ENCODE peak calls at places on chromosomes 13 and 19, in eight cellular contexts. P, M, R, A, B, K, O and X are unnamed samples.

GRCh38 chr13:69124996-69125395 is 982.6 kb upstream of the ATXN8OS start:
- DNase-seq in A (no peak), P (no peak), B (no peak), R (no peak), O (no peak), K (no peak), M (no peak), X (no peak)

GRCh38 chr19:2015611-2015950 is at the start of gene BTBD2:
- DNase-seq in K (no peak), O (peak), A (no peak), R (no peak), B (peak), M (no peak), P (peak), X (no peak)

GRCh38 chr19:43562211-43562697 is 13.1 kb downstream of the XRCC1 start:
- DNase-seq in K (no peak), O (no peak), B (no peak), R (no peak), A (no peak), P (no peak), M (no peak), X (no peak)

GRCh38 chr13:33280550-33280905 is 5.0 kb downstream of the STARD13 start:
- DNase-seq in M (no peak), P (no peak), A (no peak), K (no peak), O (no peak), R (no peak), B (no peak), X (no peak)

GRCh38 chr13:35994131-35994966 is 136.8 kb downstream of the DCLK1 start:
- DNase-seq in O (no peak), R (no peak), B (no peak), A (no peak), M (no peak), P (no peak), K (no peak), X (no peak)

GRCh38 chr19:1134431-1134830 is 30.6 kb downstream of the GPX4 start:
- DNase-seq in O (no peak), A (no peak), K (no peak), B (no peak), M (no peak), R (no peak), P (no peak), X (no peak)

GRCh38 chr19:4208385-4209094 is 20.8 kb upstream of the EBI3 start:
- DNase-seq in B (peak), P (no peak), M (no peak), A (no peak), K (no peak), O (no peak), R (no peak), X (no peak)

GRCh38 chr13:24212674-24213073 is 52.2 kb downstream of the SPATA13 start:
- DNase-seq in B (no peak), P (no peak), O (no peak), A (no peak), R (no peak), M (no peak), K (no peak), X (no peak)

GRCh38 chr19:54133312-54133956 is 4.1 kb upstream of the CNOT3 start:
- DNase-seq in K (peak), B (no peak), O (no peak), P (no peak), A (peak), M (no peak), R (no peak), X (no peak)
- TF ChIP-seq CTCF in K (no peak), B (no peak), O (no peak), P (no peak), A (no peak), M (no peak), R (no peak), X (no peak)

GRCh38 chr13:46614582-46614981 is 61.6 kb downstream of the LRCH1 start:
- DNase-seq in B (no peak), R (no peak), P (no peak), O (no peak), K (no peak), A (peak), M (no peak), X (no peak)
- TF ChIP-seq POLR2AphosphoS5 in B (no peak), R (no peak), P (no peak), O (peak), K (no peak), A (no peak), M (no peak), X (no peak)

GRCh38 chr19:55080121-55080914 is 4.6 kb downstream of the EPS8L1 start:
- DNase-seq in A (peak), K (no peak), B (peak), O (peak), R (no peak), M (no peak), P (peak), X (peak)
- TF ChIP-seq POLR2A in A (no peak), K (no peak), B (no peak), O (no peak), R (peak), M (no peak), P (peak), X (no peak)

DNA sequence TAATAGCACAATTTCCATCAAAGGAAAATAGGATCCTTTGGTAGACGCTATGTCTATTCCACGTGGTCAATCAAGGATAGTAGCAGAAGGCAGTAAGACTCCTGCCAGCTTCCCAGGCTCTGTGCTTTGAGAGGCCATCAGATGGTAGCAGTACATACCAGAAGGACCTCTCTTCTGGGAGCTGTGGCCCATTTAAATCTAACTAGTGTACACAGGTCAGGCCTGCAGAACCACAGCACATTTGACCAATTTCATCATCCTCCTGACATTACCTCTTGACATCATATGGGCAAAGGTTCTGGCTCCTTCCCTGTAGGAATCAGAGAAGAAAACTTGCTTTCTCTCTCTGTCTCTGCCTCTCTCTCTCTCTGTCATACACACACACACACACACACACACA is 229.6 kb upstream of the HTR2A start:
- DNase-seq in M (no peak), B (no peak), P (no peak), A (no peak), R (no peak), K (no peak), O (no peak), X (no peak)
- TF ChIP-seq CTCF in M (no peak), B (no peak), P (no peak), A (no peak), R (no peak), K (no peak), O (no peak), X (no peak)

DNA sequence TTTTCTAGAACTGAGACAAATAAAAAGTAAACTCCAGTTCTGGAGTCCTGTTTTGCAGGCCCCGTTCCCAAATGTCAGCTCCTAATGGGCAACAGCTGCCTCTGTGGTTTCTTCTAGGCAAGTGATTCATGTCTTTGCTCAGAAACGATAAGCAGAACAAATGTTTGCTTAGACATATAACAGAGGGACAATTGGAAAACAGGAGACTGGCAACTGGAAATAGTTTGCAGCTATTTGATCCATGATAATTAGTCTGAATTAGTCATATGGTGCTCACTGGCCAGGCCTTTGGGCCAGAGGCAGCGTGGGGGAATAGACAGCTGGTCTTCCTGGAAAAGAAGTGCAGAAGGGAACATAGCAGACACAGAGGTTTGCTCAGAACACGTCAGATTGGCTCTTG is 29.2 kb upstream of the TSHZ3 start:
- DNase-seq in O (no peak), K (no peak), R (no peak), B (peak), P (no peak), A (no peak), M (no peak), X (no peak)
- TF ChIP-seq POLR2AphosphoS5 in O (peak), K (no peak), R (no peak), B (peak), P (no peak), A (no peak), M (no peak), X (no peak)

DNA sequence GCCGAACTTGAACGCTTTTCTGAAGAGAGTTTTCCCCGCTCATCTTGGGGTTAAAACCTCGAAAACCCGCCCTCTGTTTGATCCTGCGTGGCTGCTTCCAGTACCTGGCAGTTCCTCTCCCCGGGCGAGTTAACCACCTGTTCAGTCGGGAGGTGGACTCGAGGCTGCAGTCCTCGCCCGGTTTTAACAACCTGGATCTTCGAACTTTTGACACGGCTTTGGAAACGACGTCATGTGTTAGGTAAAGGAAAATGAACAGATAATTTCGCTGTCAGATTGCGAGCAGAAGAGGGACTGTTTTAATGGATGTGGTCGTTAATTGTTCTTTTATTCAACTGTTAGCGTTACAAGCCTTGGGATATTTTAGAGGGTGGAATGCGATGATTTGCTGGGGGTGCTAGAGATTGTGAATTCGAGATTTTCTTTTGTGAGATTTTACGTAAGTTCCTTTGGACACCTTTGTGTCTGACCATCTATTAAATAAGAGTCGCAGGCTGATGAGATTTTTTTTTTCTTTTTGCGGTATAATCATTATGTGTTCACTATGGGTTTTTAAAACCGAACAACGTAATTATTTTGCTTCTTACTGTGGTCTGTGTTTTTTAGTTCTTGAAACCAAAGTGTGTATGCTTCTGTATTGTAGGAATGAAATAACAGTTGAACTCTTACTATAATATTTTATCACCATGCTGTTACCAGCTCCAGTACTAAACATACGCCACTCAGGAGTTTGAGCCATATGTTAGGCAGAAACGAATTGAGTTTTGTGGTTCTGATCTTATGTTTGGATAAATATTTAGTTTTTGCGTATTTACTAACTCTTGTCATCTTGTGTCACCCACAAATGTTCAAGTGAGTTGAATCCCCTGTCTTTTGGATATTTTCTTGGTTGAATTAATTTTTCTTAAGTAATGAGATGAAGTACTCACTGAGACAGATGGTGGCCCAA is 1.2 kb downstream of the FNDC3A start:
- DNase-seq in B (peak), P (no peak), K (no peak), A (peak), O (no peak), M (peak), R (no peak), X (no peak)
- TF ChIP-seq POLR2A in B (peak), P (no peak), K (no peak), A (no peak), O (no peak), M (no peak), R (no peak), X (no peak)